ENCODE peak calls at places on chromosomes 4 and X, in seven cellular contexts. H is tibial nerve, A is foreskin keratinocyte, F is neural progenitor cell, W is breast epithelium, X is H1, K is uterus. C is an unnamed sample.

GRCh38 chrX:65581661-65582339 is 47.2 kb upstream of the LAS1L start:
- DNase-seq in H (peak), A (no peak), F (peak), W (no peak), X (peak), K (peak), C (peak)

GRCh38 chr4:1384675-1385372 is 21.4 kb downstream of the NKX1-1 start:
- DNase-seq in H (no peak), A (no peak), F (no peak), W (peak), X (no peak), K (no peak), C (no peak)

GRCh38 chr4:15557806-15558550 is 88.3 kb downstream of the CC2D2A start:
- DNase-seq in H (no peak), A (no peak), F (no peak), W (no peak), X (no peak), K (no peak), C (no peak)

GRCh38 chr4:188091-188490 is 63.8 kb downstream of the ZNF718 start:
- DNase-seq in H (no peak), A (no peak), F (no peak), W (no peak), X (no peak), K (no peak), C (no peak)

GRCh38 chr4:89177807-89178206 is 66.5 kb downstream of the TIGD2 start:
- DNase-seq in H (no peak), A (no peak), F (no peak), W (no peak), X (no peak), K (no peak), C (no peak)

GRCh38 chrX:40773809-40774208 is 38.5 kb upstream of the MED14 start:
- DNase-seq in H (no peak), A (peak), F (no peak), W (no peak), X (no peak), K (no peak), C (no peak)

GRCh38 chrX:72208126-72208525 is 26.6 kb downstream of the PIN4 start:
- DNase-seq in H (no peak), A (no peak), F (no peak), W (no peak), X (no peak), K (no peak), C (no peak)

GRCh38 chr4:3809028-3809427 is 42.8 kb downstream of the ADRA2C start:
- DNase-seq in H (no peak), A (no peak), F (no peak), W (no peak), X (no peak), K (no peak), C (no peak)

GRCh38 chrX:21905976-21906375 is 34.5 kb upstream of the SMS start:
- DNase-seq in H (no peak), A (no peak), F (peak), W (no peak), X (no peak), K (no peak), C (no peak)

GRCh38 chr4:24872720-24873119 is 40.1 kb downstream of the CCDC149 start:
- DNase-seq in H (no peak), A (no peak), F (no peak), W (no peak), X (no peak), K (no peak), C (no peak)
- TF ChIP-seq CTCF in H (no peak), A (no peak), F (no peak), W (no peak), X (no peak), K (no peak), C (no peak)

DNA sequence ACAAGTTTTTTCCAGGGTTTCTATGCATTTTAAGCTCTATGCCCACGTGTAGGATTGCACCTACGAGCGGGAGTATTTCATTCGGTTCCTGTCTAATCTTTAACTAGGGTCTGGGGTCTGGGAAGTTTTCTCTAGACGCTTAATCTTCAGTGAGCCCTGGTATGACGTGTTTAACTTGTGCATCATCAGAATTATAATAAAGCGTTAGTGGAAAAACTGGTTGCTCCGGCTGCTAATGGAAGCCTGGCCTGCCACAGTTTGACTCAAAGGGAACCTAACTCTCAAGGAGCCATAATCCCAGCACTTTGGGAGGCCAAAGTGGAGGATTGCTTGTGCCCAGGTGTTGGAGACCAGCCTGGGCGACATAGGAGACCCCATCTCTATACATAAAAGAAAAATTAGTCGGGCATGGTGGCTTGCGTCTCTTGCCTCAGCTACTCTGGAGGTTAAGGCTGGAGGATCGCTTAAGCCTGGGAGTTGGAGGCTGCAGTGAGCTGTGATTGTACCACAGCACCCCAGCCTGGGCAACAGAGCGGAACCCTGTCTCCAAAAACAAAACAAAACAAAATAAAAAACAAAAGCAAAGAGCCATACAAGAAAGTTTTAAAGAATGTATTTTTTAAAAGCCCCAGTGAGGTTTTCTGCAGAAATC is 30.2 kb downstream of the ARSD start:
- DNase-seq in H (no peak), A (no peak), F (no peak), W (no peak), X (no peak), K (no peak), C (peak)
- H3K27ac ChIP-seq in H (no peak), A (no peak), F (no peak), W (peak), X (no peak), K (no peak), C (no peak)

GRCh38 chrX:131895807-131896206 is 127.3 kb upstream of the STK26 start:
- DNase-seq in H (no peak), A (no peak), F (no peak), W (no peak), X (no peak), K (no peak), C (no peak)
- TF ChIP-seq CTCF in H (no peak), A (no peak), F (no peak), W (no peak), X (no peak), K (no peak), C (no peak)

GRCh38 chrX:115592997-115593734 is 32.2 kb downstream of the PLS3 start:
- DNase-seq in H (no peak), A (peak), F (no peak), W (no peak), X (no peak), K (no peak), C (peak)
- H3K27ac ChIP-seq in H (peak), A (peak), F (no peak), W (peak), X (no peak), K (peak), C (no peak)

C was measured in RWPE1.